ENCODE peak calls at places on chromosomes 5 and 9, in seven cellular contexts. P is mesendoderm, Y is endothelial cell of umbilical vein, I is HCT116, F is SK-N-SH, T is GM23248, R is hepatocyte. X is an unnamed sample. For H3K79me2, the result is how much of the 10 kb centered on the place peaks cover.

GRCh38 chr5:32531885-32532520 is 53.4 kb upstream of the SUB1 start:
- DNase-seq in T (peak), F (no peak), R (peak), Y (no peak), I (no peak), P (peak), X (no peak)

GRCh38 chr9:78301466-78301865 is 4.5 kb downstream of the PSAT1 start:
- DNase-seq in R (no peak), I (no peak), Y (no peak), P (no peak), T (no peak), F (no peak), X (no peak)

GRCh38 chr5:172211676-172212075 is 17.7 kb downstream of the EFCAB9 start:
- DNase-seq in I (no peak), Y (no peak), R (no peak), T (no peak), P (no peak), F (no peak), X (no peak)

GRCh38 chr5:103434057-103434456 is 128.5 kb downstream of the NUDT12 start:
- DNase-seq in R (no peak), T (no peak), F (no peak), P (peak), I (no peak), Y (no peak), X (no peak)

GRCh38 chr5:124932791-124933600 is 186.6 kb upstream of the ZNF608 start:
- DNase-seq in T (peak), P (no peak), I (no peak), Y (no peak), F (peak), R (peak), X (no peak)

GRCh38 chr5:157350939-157351338 is 85.0 kb downstream of the CYFIP2 start:
- DNase-seq in I (no peak), R (no peak), P (no peak), F (no peak), Y (no peak), T (no peak), X (no peak)

GRCh38 chr5:54610197-54610898 is 92.8 kb downstream of the SNX18 start:
- DNase-seq in R (no peak), P (peak), F (no peak), Y (peak), T (peak), I (no peak), X (no peak)

GRCh38 chr9:28951945-28952344 is 1378.7 kb upstream of the C9orf72 start:
- DNase-seq in Y (no peak), F (no peak), T (no peak), I (no peak), P (peak), R (no peak), X (no peak)

GRCh38 chr9:12813960-12814876 is 39.4 kb downstream of the LURAP1L start:
- DNase-seq in I (peak), P (peak), R (peak), T (peak), Y (peak), F (peak), X (peak)

GRCh38 chr9:129716091-129716490 is 36.8 kb downstream of the PTGES start:
- DNase-seq in T (peak), Y (no peak), I (no peak), P (no peak), R (no peak), F (no peak), X (no peak)

GRCh38 chr5:1594336-1595106 is 70.8 kb upstream of the LPCAT1 start:
- DNase-seq in P (peak), F (peak), Y (peak), R (peak), T (peak), I (peak), X (peak)

GRCh38 chr9:127524373-127524772 is 73.1 kb downstream of the LRSAM1 start:
- DNase-seq in Y (no peak), F (no peak), R (no peak), I (no peak), T (no peak), P (peak), X (no peak)

GRCh38 chr5:961711-962240 is 46.8 kb upstream of the NKD2 start:
- DNase-seq in F (no peak), R (no peak), T (no peak), P (no peak), Y (no peak), I (no peak), X (no peak)

GRCh38 chr9:136899196-136899595 is 12.9 kb downstream of the TRAF2 start:
- DNase-seq in F (no peak), Y (no peak), R (no peak), I (no peak), P (no peak), T (no peak), X (no peak)

GRCh38 chr9:131734165-131734610 is 5.7 kb downstream of the RAPGEF1 start:
- DNase-seq in I (no peak), Y (peak), P (no peak), F (peak), R (peak), T (peak), X (no peak)

GRCh38 chr5:82730862-82731261 is 346.3 kb downstream of the TMEM167A start:
- DNase-seq in P (no peak), I (no peak), Y (no peak), T (no peak), R (no peak), F (no peak), X (no peak)

GRCh38 chr9:134370638-134371037 is 44.4 kb downstream of the RXRA start:
- DNase-seq in I (no peak), T (no peak), Y (no peak), P (no peak), F (no peak), R (no peak), X (no peak)

GRCh38 chr5:10564838-10565784 is 1.2 kb downstream of the ANKRD33B start:
- DNase-seq in Y (no peak), T (peak), F (peak), P (peak), R (no peak), I (no peak), X (peak)

GRCh38 chr5:113311301-113311700 is 123.5 kb downstream of the TSSK1B start:
- DNase-seq in Y (no peak), R (peak), I (no peak), T (no peak), P (no peak), F (no peak), X (no peak)

GRCh38 chr9:133532937-133533668 is 1.4 kb upstream of the ADAMTSL2 start:
- DNase-seq in R (peak), I (peak), T (peak), P (peak), F (peak), Y (peak), X (peak)

DNA sequence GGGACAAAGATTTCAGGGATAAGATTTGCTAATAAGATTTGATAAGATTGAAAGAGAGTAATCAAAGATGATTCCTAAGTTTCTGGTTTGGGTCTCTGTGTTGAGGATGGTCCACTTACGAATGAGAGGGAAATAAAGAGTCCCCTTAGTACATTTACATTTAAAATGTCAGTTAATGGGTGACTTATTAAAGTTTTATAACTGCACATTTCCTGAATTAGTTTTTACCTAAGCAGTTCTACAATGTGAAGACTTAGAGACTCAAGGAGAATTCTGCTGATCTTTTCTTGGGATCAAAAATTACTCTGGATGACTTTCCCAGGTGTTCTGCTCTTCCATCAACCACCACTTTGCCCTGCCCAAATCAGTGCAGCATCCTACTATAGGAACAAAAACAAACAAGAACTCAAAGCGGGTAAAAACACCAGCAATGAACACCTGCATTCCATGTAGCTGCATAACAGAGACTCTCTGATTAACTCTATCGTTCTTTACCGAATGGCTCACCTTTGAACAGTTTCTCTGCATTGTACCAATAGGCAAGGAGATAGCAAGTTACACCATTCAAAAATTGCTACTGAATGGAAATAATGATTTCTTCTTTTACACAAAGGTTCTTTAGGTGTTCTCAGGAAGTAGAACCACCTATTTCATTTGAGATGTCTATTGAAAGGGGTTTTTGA is 65.3 kb downstream of the PRLR start:
- DNase-seq in F (no peak), Y (no peak), I (no peak), T (no peak), P (no peak), R (no peak), X (no peak)
- H3K79me2 ChIP-seq in F (under half), Y (under half), I (under half), T (under half), P (under half), R (under half), X (under half)

DNA sequence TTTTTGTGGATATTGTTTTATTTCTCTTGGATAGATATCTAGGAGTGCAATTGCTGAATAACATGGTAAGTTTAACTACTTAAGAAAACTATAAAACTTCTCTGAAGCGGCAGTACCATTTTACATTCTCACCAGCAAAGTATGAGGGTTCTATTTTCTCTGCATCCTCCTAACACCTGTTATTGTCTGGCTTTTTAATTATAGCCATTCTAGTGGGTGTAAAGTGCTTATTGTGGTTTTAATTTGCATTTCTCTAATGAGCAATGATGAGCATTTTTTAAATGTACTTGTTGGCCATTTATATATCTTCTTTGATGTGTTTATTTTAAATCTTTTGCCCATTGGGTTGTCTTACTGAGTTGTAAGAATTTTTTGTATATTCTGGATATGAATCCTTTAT is 28.7 kb downstream of the SMIM32 start:
- DNase-seq in T (no peak), I (no peak), Y (no peak), P (no peak), F (no peak), R (no peak), X (no peak)
- H3K79me2 ChIP-seq in T (half or more), I (half or more), Y (under half), P (under half), F (half or more), R (under half), X (under half)

DNA sequence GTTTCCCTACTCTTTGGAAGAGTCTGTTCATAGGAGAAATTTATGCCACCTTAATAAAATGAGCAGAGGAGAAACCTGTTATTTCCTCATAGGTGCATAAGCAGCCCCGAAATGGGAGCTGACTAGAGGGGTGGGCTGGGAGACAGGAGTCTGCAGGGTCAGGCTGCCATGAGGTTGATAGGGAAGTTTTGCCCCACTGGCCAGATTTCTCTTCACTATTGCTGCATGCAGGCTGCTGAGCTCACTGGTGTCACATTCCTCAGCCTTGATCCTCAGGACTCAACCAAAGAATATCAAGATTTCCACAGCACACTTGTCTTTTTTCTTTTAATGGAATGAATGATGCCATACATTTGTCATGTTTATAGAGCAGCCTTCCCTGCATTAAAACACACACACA is 60.7 kb downstream of the BHMT start:
- DNase-seq in F (no peak), T (no peak), I (no peak), R (no peak), P (peak), Y (no peak), X (no peak)
- H3K79me2 ChIP-seq in F (under half), T (under half), I (under half), R (under half), P (under half), Y (under half), X (under half)

DNA sequence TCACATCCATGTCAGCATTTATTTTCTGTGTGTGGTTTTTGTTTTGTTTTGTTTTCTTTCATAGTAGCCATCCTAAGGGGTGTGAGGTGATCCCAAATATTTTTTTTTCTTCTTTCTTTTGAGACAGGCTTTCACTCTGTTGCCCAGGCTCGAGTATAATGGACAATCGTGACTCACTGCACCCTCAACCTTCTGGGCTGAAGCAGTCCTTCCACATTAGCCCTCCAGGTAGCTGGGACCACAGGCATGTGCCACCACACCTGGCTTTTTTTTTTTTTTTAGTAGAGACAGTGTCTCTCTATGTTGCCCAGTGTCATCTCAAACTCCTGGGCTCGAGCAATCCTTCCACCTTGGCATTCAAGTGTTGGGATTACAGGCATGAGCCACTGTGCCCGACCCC is 59.1 kb downstream of the CDC42SE2 start:
- DNase-seq in F (no peak), R (no peak), Y (no peak), P (no peak), I (no peak), T (no peak), X (no peak)
- H3K79me2 ChIP-seq in F (half or more), R (half or more), Y (under half), P (under half), I (half or more), T (half or more), X (half or more)

DNA sequence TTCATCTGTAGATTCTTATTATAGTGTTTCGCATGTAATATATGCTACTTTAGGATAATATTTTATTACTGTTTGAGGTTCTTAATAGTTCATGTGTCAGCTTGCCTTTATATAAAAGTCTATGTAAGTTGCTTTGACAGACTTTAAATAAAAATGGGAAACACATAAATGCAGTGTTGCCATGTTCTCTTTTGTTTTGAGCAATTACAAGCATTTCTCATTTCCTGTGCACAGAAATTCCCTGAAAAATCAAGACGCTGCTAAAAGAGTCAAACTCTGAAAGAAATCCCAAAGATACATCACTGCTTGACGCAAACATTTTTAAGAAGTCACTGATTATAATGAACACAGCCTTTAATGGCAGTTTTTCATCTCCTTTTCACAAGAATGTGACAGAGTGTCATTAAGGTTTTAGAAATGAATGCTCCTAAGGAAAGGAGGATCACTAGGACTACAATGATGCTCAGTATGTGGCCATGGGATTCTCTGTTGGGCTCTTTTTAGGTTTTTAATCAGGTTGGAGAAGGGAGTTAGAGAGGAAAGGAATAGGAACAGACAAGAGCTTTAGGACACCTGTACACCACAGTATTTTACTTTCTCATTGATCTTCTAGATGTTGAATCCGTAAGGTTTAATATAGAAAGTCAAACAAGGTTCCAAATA is 29.4 kb downstream of the ZCCHC7 start:
- DNase-seq in Y (peak), T (no peak), R (no peak), P (peak), I (no peak), F (no peak), X (no peak)
- H3K79me2 ChIP-seq in Y (under half), T (under half), R (under half), P (under half), I (half or more), F (half or more), X (half or more)